ENCODE peak calls at places on chromosomes 2 and 18, in seven cellular contexts. A, F, O, B, E, L and D are unnamed samples.

GRCh38 chr18:6875764-6876163 is 146.2 kb downstream of the ARHGAP28 start:
- DNase-seq in A (no peak), F (no peak), O (no peak), B (no peak), E (no peak), L (no peak), D (no peak)

GRCh38 chr2:204673877-204674276 is 128.6 kb downstream of the PARD3B start:
- DNase-seq in A (no peak), F (peak), O (peak), B (no peak), E (no peak), L (peak), D (no peak)

GRCh38 chr2:240997141-240997855 is 1.1 kb upstream of the SNED1 start:
- DNase-seq in A (peak), F (no peak), O (peak), B (no peak), E (no peak), L (no peak), D (no peak)

GRCh38 chr2:38384344-38384743 is 7.3 kb upstream of the ATL2 start:
- DNase-seq in A (no peak), F (no peak), O (no peak), B (no peak), E (peak), L (no peak), D (no peak)

GRCh38 chr18:48613589-48613988 is 74.8 kb downstream of the CTIF start:
- DNase-seq in A (peak), F (no peak), O (no peak), B (no peak), E (no peak), L (peak), D (no peak)

GRCh38 chr18:76425299-76426101 is 69.5 kb downstream of the ZNF516 start:
- DNase-seq in A (no peak), F (no peak), O (peak), B (no peak), E (peak), L (peak), D (no peak)

GRCh38 chr18:75049455-75049789 is 159.5 kb downstream of the PTGR3 start:
- DNase-seq in A (no peak), F (no peak), O (no peak), B (no peak), E (no peak), L (no peak), D (no peak)

GRCh38 chr2:190875881-190876280 is 4.7 kb upstream of the GLS start:
- DNase-seq in A (no peak), F (no peak), O (no peak), B (no peak), E (no peak), L (no peak), D (no peak)

GRCh38 chr2:200306969-200307811 is 697 bp downstream of the SPATS2L start:
- DNase-seq in A (peak), F (no peak), O (peak), B (no peak), E (peak), L (no peak), D (no peak)

GRCh38 chr2:215454519-215454918 is 18.7 kb upstream of the FN1 start:
- DNase-seq in A (no peak), F (no peak), O (no peak), B (peak), E (peak), L (no peak), D (no peak)

GRCh38 chr18:10291568-10291981 is 162.9 kb upstream of the APCDD1 start:
- DNase-seq in A (peak), F (no peak), O (peak), B (no peak), E (no peak), L (peak), D (no peak)

GRCh38 chr2:100730290-100730868 is 89.6 kb upstream of the NPAS2 start:
- DNase-seq in A (no peak), F (peak), O (peak), B (no peak), E (peak), L (peak), D (no peak)

GRCh38 chr2:42777883-42778805 is 14.2 kb upstream of the OXER1 start:
- DNase-seq in A (no peak), F (no peak), O (peak), B (no peak), E (no peak), L (peak), D (no peak)

GRCh38 chr2:106517329-106517728 is 30.2 kb downstream of the CD8B2 start:
- DNase-seq in A (no peak), F (no peak), O (no peak), B (no peak), E (no peak), L (no peak), D (no peak)

GRCh38 chr2:3127279-3127690 is 250.3 kb downstream of the EIPR1 start:
- DNase-seq in A (no peak), F (no peak), O (no peak), B (no peak), E (no peak), L (no peak), D (no peak)

GRCh38 chr2:234673961-234674759 is 177.3 kb upstream of the ARL4C start:
- DNase-seq in A (no peak), F (no peak), O (peak), B (no peak), E (peak), L (no peak), D (no peak)

GRCh38 chr18:515838-516237 is 15.3 kb upstream of the COLEC12 start:
- DNase-seq in A (no peak), F (no peak), O (no peak), B (no peak), E (no peak), L (no peak), D (no peak)

GRCh38 chr2:202237787-202238233 is 587 bp downstream of the SUMO1 start:
- DNase-seq in A (no peak), F (no peak), O (peak), B (no peak), E (peak), L (peak), D (no peak)

GRCh38 chr2:169071455-169071854 is 2.1 kb downstream of the DHRS9 start:
- DNase-seq in A (no peak), F (no peak), O (no peak), B (no peak), E (no peak), L (no peak), D (no peak)

GRCh38 chr2:18719978-18720775 is 130.8 kb upstream of the NT5C1B start:
- DNase-seq in A (no peak), F (peak), O (peak), B (no peak), E (peak), L (peak), D (no peak)

GRCh38 chr2:233242231-233242917 is 9.1 kb upstream of the ATG16L1 start:
- DNase-seq in A (peak), F (no peak), O (no peak), B (no peak), E (peak), L (peak), D (no peak)

GRCh38 chr2:216195565-216195978 is 86.4 kb downstream of the XRCC5 start:
- DNase-seq in A (no peak), F (peak), O (peak), B (no peak), E (peak), L (peak), D (no peak)

GRCh38 chr18:2907459-2908145 is 60.8 kb downstream of the EMILIN2 start:
- DNase-seq in A (no peak), F (no peak), O (no peak), B (no peak), E (no peak), L (no peak), D (no peak)

GRCh38 chr18:49723648-49724180 is 89.6 kb downstream of the ACAA2 start:
- DNase-seq in A (no peak), F (no peak), O (no peak), B (peak), E (peak), L (peak), D (no peak)

GRCh38 chr18:77478619-77479018 is 229.0 kb downstream of the GALR1 start:
- DNase-seq in A (no peak), F (no peak), O (no peak), B (peak), E (peak), L (no peak), D (no peak)

GRCh38 chr18:8507361-8507760 is 101.9 kb upstream of the RAB12 start:
- DNase-seq in A (no peak), F (no peak), O (no peak), B (no peak), E (peak), L (peak), D (no peak)

GRCh38 chr2:45083175-45083574 is 73.9 kb upstream of the SIX2 start:
- DNase-seq in A (no peak), F (no peak), O (peak), B (no peak), E (peak), L (no peak), D (no peak)

GRCh38 chr18:54679318-54680149 is 88.5 kb downstream of the DYNAP start:
- DNase-seq in A (no peak), F (peak), O (peak), B (peak), E (peak), L (peak), D (no peak)

GRCh38 chr2:232478571-232479340 is 8.9 kb downstream of the ECEL1 start:
- DNase-seq in A (peak), F (no peak), O (no peak), B (no peak), E (no peak), L (no peak), D (peak)

GRCh38 chr18:9048808-9049494 is 53.5 kb upstream of the NDUFV2 start:
- DNase-seq in A (no peak), F (no peak), O (peak), B (no peak), E (no peak), L (peak), D (no peak)

GRCh38 chr2:144357623-144358400 is 162.1 kb downstream of the ZEB2 start:
- DNase-seq in A (no peak), F (peak), O (peak), B (peak), E (peak), L (peak), D (no peak)

GRCh38 chr2:19488009-19488691 is 129.7 kb upstream of the OSR1 start:
- DNase-seq in A (no peak), F (peak), O (peak), B (no peak), E (peak), L (peak), D (no peak)

GRCh38 chr18:6056171-6056932 is 161.0 kb upstream of the TMEM200C start:
- DNase-seq in A (no peak), F (no peak), O (peak), B (peak), E (peak), L (peak), D (no peak)

GRCh38 chr18:58579561-58580047 is 49.3 kb downstream of the ALPK2 start:
- DNase-seq in A (no peak), F (no peak), O (peak), B (no peak), E (peak), L (peak), D (no peak)

GRCh38 chr2:229104863-229105468 is 166.1 kb downstream of the PID1 start:
- DNase-seq in A (no peak), F (no peak), O (no peak), B (no peak), E (peak), L (no peak), D (no peak)

GRCh38 chr18:27707201-27707600 is 469.7 kb downstream of the CDH2 start:
- DNase-seq in A (no peak), F (no peak), O (no peak), B (no peak), E (peak), L (no peak), D (no peak)

GRCh38 chr2:142415461-142415860 is 284.6 kb upstream of the LRP1B start:
- DNase-seq in A (no peak), F (no peak), O (no peak), B (no peak), E (no peak), L (no peak), D (no peak)

GRCh38 chr18:49206717-49207116 is 253.7 kb downstream of the DYM start:
- DNase-seq in A (no peak), F (no peak), O (peak), B (no peak), E (peak), L (peak), D (no peak)

GRCh38 chr2:237132799-237133198 is 47.1 kb downstream of the COPS8 start:
- DNase-seq in A (no peak), F (no peak), O (no peak), B (no peak), E (no peak), L (no peak), D (no peak)
- TF ChIP-seq CTCF in A (peak), F (peak), O (peak), B (peak), E (peak), L (peak), D (peak)

GRCh38 chr2:75053484-75054112 is 95.2 kb downstream of the POLE4 start:
- DNase-seq in A (no peak), F (no peak), O (no peak), B (no peak), E (peak), L (peak), D (no peak)
- TF ChIP-seq CTCF in A (peak), F (peak), O (peak), B (peak), E (peak), L (peak), D (peak)

DNA sequence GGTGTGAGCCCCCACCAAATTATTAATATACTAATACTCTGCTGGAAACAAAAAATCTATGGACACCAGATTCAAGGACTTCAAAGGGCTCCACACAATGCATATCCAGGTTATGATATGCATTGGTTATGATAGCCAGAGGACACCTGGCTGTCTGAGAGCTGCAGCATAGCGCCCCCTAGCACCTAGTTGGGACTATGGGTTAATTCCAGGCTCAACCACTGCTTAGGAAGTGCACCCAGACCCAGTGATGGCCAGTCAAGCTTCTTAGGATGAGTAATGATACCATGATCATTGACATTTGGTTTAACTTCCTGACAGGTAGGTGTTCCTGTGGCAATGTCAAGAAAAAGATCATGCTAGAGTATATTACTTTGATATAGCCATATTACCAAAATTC is 3.8 kb upstream of the FRZB start:
- DNase-seq in A (no peak), F (no peak), O (no peak), B (no peak), E (no peak), L (no peak), D (no peak)
- TF ChIP-seq CTCF in A (no peak), F (peak), O (no peak), B (peak), E (peak), L (no peak), D (peak)

GRCh38 chr18:36624451-36625167 is 204.2 kb downstream of the TPGS2 start:
- DNase-seq in A (no peak), F (no peak), O (no peak), B (no peak), E (no peak), L (no peak), D (no peak)
- TF ChIP-seq CTCF in A (no peak), F (no peak), O (no peak), B (peak), E (no peak), L (no peak), D (no peak)

GRCh38 chr2:11636593-11637295 is 33.3 kb downstream of the NTSR2 start:
- DNase-seq in A (no peak), F (no peak), O (no peak), B (no peak), E (no peak), L (no peak), D (no peak)

GRCh38 chr2:11642972-11643371 is 27.0 kb downstream of the NTSR2 start:
- DNase-seq in A (no peak), F (no peak), O (no peak), B (no peak), E (no peak), L (no peak), D (no peak)

GRCh38 chr2:11639503-11639902 is 30.5 kb downstream of the NTSR2 start:
- DNase-seq in A (no peak), F (no peak), O (no peak), B (no peak), E (no peak), L (no peak), D (no peak)

GRCh38 chr2:11637546-11637945 is 32.4 kb downstream of the NTSR2 start:
- DNase-seq in A (no peak), F (no peak), O (no peak), B (no peak), E (no peak), L (no peak), D (no peak)

GRCh38 chr2:11640132-11640531 is 29.9 kb downstream of the NTSR2 start:
- DNase-seq in A (no peak), F (no peak), O (no peak), B (no peak), E (no peak), L (no peak), D (no peak)
- TF ChIP-seq CTCF in A (no peak), F (no peak), O (no peak), B (no peak), E (no peak), L (no peak), D (no peak)